ENCODE peak calls at places on chromosomes 7 and 10, in ten cellular contexts. U, E, D, P, G, I, Q, A, O and N are unnamed samples.

GRCh38 chr7:22613466-22613865 is 113.5 kb upstream of the STEAP1B start:
- DNase-seq in P (no peak), E (no peak), Q (no peak), D (no peak), O (no peak), A (no peak), I (no peak), U (no peak), G (no peak), N (no peak)

GRCh38 chr7:44221231-44221791 is 20.5 kb downstream of the YKT6 start:
- DNase-seq in E (no peak), D (peak), P (peak), G (no peak), A (no peak), Q (no peak), U (no peak), I (peak), O (no peak), N (peak)

GRCh38 chr7:134108803-134109202 is 18.3 kb upstream of the LRGUK start:
- DNase-seq in Q (no peak), U (no peak), P (no peak), A (no peak), E (no peak), G (no peak), O (no peak), D (no peak), I (no peak), N (no peak)

GRCh38 chr7:44767912-44768662 is 19.4 kb downstream of the ZMIZ2 start:
- DNase-seq in G (peak), U (no peak), P (no peak), D (no peak), Q (no peak), O (peak), A (no peak), I (no peak), E (no peak), N (peak)

GRCh38 chr10:86862786-86863185 is 94.6 kb downstream of the MMRN2 start:
- DNase-seq in U (no peak), O (no peak), I (no peak), D (no peak), G (no peak), A (no peak), Q (no peak), E (no peak), P (no peak), N (no peak)

GRCh38 chr7:30804078-30804661 is 33.0 kb downstream of the MINDY4 start:
- DNase-seq in U (no peak), A (no peak), Q (no peak), E (no peak), I (no peak), P (no peak), D (peak), G (peak), O (no peak), N (peak)

GRCh38 chr10:124741281-124741921 is 2.8 kb downstream of the FAM53B start:
- DNase-seq in O (peak), P (no peak), I (peak), A (peak), G (peak), E (no peak), U (peak), D (peak), Q (peak), N (peak)

GRCh38 chr7:105013818-105014724 is at the start of gene KMT2E:
- DNase-seq in E (peak), U (peak), I (peak), G (peak), Q (peak), D (peak), A (peak), O (peak), P (peak), N (peak)

GRCh38 chr7:22858640-22859561 is 36.3 kb upstream of the TOMM7 start:
- DNase-seq in U (no peak), O (peak), E (no peak), D (peak), Q (peak), I (no peak), G (peak), A (no peak), P (peak), N (peak)

GRCh38 chr7:4610768-4611467 is 71.2 kb upstream of the FOXK1 start:
- DNase-seq in P (no peak), A (peak), I (peak), Q (peak), O (peak), G (peak), D (peak), U (peak), E (peak), N (peak)

GRCh38 chr10:88027570-88027969 is 164.1 kb downstream of the PTEN start:
- DNase-seq in O (no peak), E (no peak), D (peak), P (no peak), A (no peak), U (peak), G (no peak), Q (no peak), I (no peak), N (no peak)

GRCh38 chr7:15326044-15326644 is 235.7 kb downstream of the AGMO start:
- DNase-seq in E (no peak), Q (peak), A (no peak), G (peak), O (no peak), I (no peak), U (no peak), D (peak), P (no peak), N (peak)

GRCh38 chr10:61839911-61840310 is 61.6 kb upstream of the ARID5B start:
- DNase-seq in A (no peak), G (no peak), P (no peak), E (no peak), Q (no peak), I (no peak), D (no peak), O (no peak), U (no peak), N (no peak)

GRCh38 chr10:1396236-1396635 is 340.1 kb downstream of the WDR37 start:
- DNase-seq in G (no peak), E (no peak), Q (no peak), D (no peak), U (peak), O (peak), A (peak), P (no peak), I (no peak), N (no peak)

GRCh38 chr7:149500910-149501309 is 3.3 kb upstream of the ZNF746 start:
- DNase-seq in Q (no peak), E (no peak), U (no peak), A (no peak), O (no peak), I (no peak), G (no peak), P (no peak), D (no peak), N (no peak)